ENCODE peak calls at places on chromosomes 12 and 14, in five cellular contexts. L is mammary epithelial cell, Y is prostate gland, N is lung, G is esophagus squamous epithelium. F is an unnamed sample.
A peak's percentile ranks its signal among the peaks of the same experiment; 100 is the strongest.

GRCh38 chr12:54416908-54417603 is 2.0 kb downstream of the ITGA5 start:
- DNase-seq in N (no peak), L (no peak), G (no peak), Y (no peak), F (no peak)

GRCh38 chr14:103199141-103199540 is 75.9 kb downstream of the TNFAIP2 start:
- DNase-seq in Y (no peak), G (no peak), N (no peak), L (no peak), F (no peak)

GRCh38 chr12:51473947-51474346 is 49.3 kb downstream of the SLC4A8 start:
- DNase-seq in N (no peak), Y (no peak), L (no peak), G (no peak), F (no peak)

GRCh38 chr14:22610931-22611330 is 12.8 kb downstream of the ABHD4 start:
- DNase-seq in G (no peak), L (no peak), Y (no peak), N (peak; percentile 39), F (no peak)

GRCh38 chr14:31992051-31992450 is 85.1 kb upstream of the ARHGAP5 start:
- DNase-seq in N (no peak), L (peak; percentile 95), Y (no peak), G (no peak), F (no peak)

GRCh38 chr12:124556896-124557501 is 10.4 kb downstream of the NCOR2 start:
- DNase-seq in G (no peak), Y (no peak), N (no peak), L (no peak), F (no peak)

GRCh38 chr12:82996168-82996812 is 309.6 kb downstream of the TMTC2 start:
- DNase-seq in L (peak; percentile 13), Y (no peak), N (no peak), G (no peak), F (peak; percentile 54)

GRCh38 chr14:79781882-79782281 is 429.4 kb downstream of the DIO2 start:
- DNase-seq in N (no peak), G (no peak), L (no peak), Y (no peak), F (no peak)

GRCh38 chr14:72929316-72930080 is 3.2 kb downstream of the DCAF4 start:
- DNase-seq in L (no peak), G (no peak), N (no peak), Y (no peak), F (no peak)

GRCh38 chr14:64983439-64984310 is 3.0 kb upstream of the FNTB start:
- DNase-seq in N (no peak), Y (peak; percentile 43), G (no peak), L (peak; percentile 48), F (peak; percentile 54)

GRCh38 chr14:99566009-99566389 is 38.0 kb downstream of the CCDC85C start:
- DNase-seq in N (no peak), G (no peak), Y (peak; percentile 97), L (peak; percentile 63), F (no peak)

GRCh38 chr14:99563749-99564129 is 40.3 kb downstream of the CCDC85C start:
- DNase-seq in N (no peak), L (no peak), Y (no peak), G (no peak), F (no peak)

GRCh38 chr14:99564256-99564902 is 39.6 kb downstream of the CCDC85C start:
- DNase-seq in Y (peak; percentile 89), G (no peak), N (no peak), L (no peak), F (peak; percentile 81)

GRCh38 chr14:99565383-99565782 is 38.6 kb downstream of the CCDC85C start:
- DNase-seq in N (no peak), G (no peak), L (no peak), Y (no peak), F (no peak)

GRCh38 chr14:99564903-99565259 is 39.1 kb downstream of the CCDC85C start:
- DNase-seq in L (no peak), G (no peak), N (no peak), Y (no peak), F (no peak)
- H3K27ac ChIP-seq in L (no peak overlapping the region), G (peak overlapping the region; percentile 75), N (no peak overlapping the region), Y (peak overlapping the region; percentile 66), F (peak overlapping the region; percentile 88)

GRCh38 chr12:109531411-109531810 is 41.9 kb downstream of the MMAB start:
- DNase-seq in Y (no peak), G (no peak), N (no peak), L (no peak), F (no peak)
- H3K4me1 ChIP-seq in Y (no peaks in the 10 kb centered on the region), G (no peaks in the 10 kb centered on the region), N (no peaks in the 10 kb centered on the region), L (no peaks in the 10 kb centered on the region), F (no peaks in the 10 kb centered on the region)

DNA sequence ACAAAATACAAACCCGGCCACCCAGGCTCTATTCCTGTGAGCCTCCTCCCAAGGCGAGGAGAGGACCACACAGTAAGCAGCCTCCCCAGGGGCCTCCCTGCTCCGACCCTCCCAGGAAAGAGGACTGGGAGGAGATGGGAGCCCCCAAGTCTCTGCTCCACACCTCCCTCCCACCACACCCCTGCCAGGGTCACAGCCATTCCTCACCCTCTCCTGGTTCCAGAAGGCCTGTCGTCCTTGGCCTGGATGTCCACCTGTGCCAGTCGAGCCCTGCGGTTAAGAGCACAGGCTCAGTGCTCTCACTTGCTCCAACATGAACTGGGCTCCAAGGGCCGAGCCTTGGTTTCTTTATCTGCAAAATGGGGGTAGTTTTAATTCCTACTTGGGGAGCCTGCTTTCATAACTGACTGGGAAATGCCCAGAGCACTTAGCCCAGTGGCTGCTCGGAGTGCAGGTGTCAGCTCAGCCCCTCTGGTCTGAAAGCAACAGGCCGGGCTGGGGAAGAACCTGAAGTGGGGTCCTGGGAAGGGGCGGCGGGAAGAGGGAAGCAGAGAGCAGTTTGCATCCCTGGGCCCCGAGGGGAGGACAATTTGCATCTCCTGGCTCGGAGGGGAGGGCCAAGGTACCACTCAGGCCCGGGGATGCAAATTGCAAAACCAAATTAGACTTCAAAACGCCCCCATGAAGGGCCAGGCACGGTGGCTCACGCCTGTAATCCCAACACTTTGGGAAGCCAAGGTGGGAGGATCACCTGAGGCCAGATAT is 23.6 kb downstream of the TCHP start:
- DNase-seq in L (no peak), G (no peak), Y (no peak), N (no peak), F (no peak)
- H3K27ac ChIP-seq in L (no peak overlapping the region), G (no peak overlapping the region), Y (no peak overlapping the region), N (no peak overlapping the region), F (no peak overlapping the region)

GRCh38 chr12:93429852-93430251 is 11.9 kb downstream of the UBE2N start:
- DNase-seq in L (no peak), G (no peak), Y (no peak), N (no peak), F (no peak)
- H3K4me1 ChIP-seq in L (peaks cover 14% of the 10 kb centered on the region), G (peaks cover 51% of the 10 kb centered on the region), Y (peaks cover 23% of the 10 kb centered on the region), N (peaks cover 4% of the 10 kb centered on the region), F (peaks cover 57% of the 10 kb centered on the region)

DNA sequence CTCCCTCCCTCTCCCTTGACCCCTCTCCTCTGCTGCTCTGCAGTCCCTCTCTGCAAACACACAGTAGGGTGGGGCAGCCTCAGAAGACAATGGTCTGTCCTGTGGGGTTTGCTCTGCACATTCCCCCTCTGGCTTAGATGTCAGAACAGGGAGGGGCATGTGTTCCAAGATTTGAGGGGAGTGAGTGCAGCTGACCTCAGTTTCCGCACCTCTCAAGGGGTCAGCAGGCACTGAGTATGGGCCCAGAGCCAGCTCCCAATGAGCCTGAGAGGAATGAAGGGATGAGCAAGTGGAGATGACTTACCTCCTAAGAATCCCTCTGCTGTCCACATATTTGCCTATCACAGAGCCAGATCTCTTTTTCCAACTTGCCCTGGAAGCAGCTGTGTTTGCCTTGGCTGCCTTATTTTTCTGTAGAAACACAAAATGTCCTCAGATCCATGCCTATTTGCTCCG is 111.5 kb downstream of the CRACR2A start:
- DNase-seq in G (no peak), N (no peak), Y (no peak), L (peak; percentile 70), F (no peak)
- H3K27ac ChIP-seq in G (no peak overlapping the region), N (no peak overlapping the region), Y (no peak overlapping the region), L (peak overlapping the region; percentile 27), F (no peak overlapping the region)

F was measured in body of pancreas.